ENCODE peak calls at places on chromosomes 7 and 10, in five cellular contexts. G is tibial nerve, O is AG04450, K is uterus, C is foreskin fibroblast. R is an unnamed sample.

GRCh38 chr10:35387768-35388167 is 51.5 kb downstream of the CCNY start:
- DNase-seq in K (no peak), C (peak; percentile 65), O (peak; percentile 44), G (no peak), R (no peak)

GRCh38 chr7:67484244-67484751 is 487.7 kb downstream of the TYW1 start:
- DNase-seq in K (peak; percentile 39), O (peak; percentile 15), C (peak; percentile 65), G (peak; percentile 23), R (no peak)

GRCh38 chr10:45154481-45154880 is 153.8 kb downstream of the ZNF22 start:
- DNase-seq in K (no peak), O (no peak), C (peak; percentile 41), G (no peak), R (no peak)

GRCh38 chr7:139118234-139118802 is 8.8 kb upstream of the ZC3HAV1 start:
- DNase-seq in O (no peak), C (peak; percentile 64), K (no peak), G (no peak), R (no peak)

GRCh38 chr10:48614481-48615383 is 9.9 kb upstream of the ARHGAP22 start:
- DNase-seq in O (no peak), G (no peak), C (peak; percentile 79), K (no peak), R (no peak)

GRCh38 chr7:74401137-74401859 is 52.4 kb upstream of the GTF2IRD1 start:
- DNase-seq in C (peak; percentile 76), G (peak; percentile 61), O (no peak), K (peak; percentile 74), R (no peak)

GRCh38 chr10:132115736-132116135 is 50.0 kb downstream of the JAKMIP3 start:
- DNase-seq in K (no peak), O (no peak), G (no peak), C (peak; percentile 33), R (no peak)

GRCh38 chr10:35211390-35211789 is 84.7 kb downstream of the CREM start:
- DNase-seq in G (no peak), O (no peak), C (no peak), K (no peak), R (no peak)

GRCh38 chr10:5840314-5841307 is 27.4 kb upstream of the GDI2 start:
- DNase-seq in K (no peak), C (no peak), O (no peak), G (peak; percentile 50), R (no peak)
- H3K4me3 ChIP-seq in K (no peak overlapping the region), C (no peak overlapping the region), O (no peak overlapping the region), G (peak overlapping the region; percentile 14), R (peak overlapping the region; percentile 33)

GRCh38 chr7:64307254-64308018 is 6.3 kb upstream of the ZNF736 start:
- DNase-seq in O (peak; percentile 18), C (peak; percentile 94), K (peak; percentile 87), G (peak; percentile 80), R (peak; percentile 83)
- H3K4me3 ChIP-seq in O (peak overlapping the region; percentile 73), C (peak overlapping the region; percentile 49), K (peak overlapping the region; percentile 51), G (peak overlapping the region; percentile 47), R (peak overlapping the region; percentile 76)

GRCh38 chr7:100574362-100575205 is 884 bp upstream of the SAP25 start:
- DNase-seq in G (no peak), O (no peak), C (no peak), K (no peak), R (no peak)
- H3K4me3 ChIP-seq in G (no peak overlapping the region), O (no peak overlapping the region), C (no peak overlapping the region), K (no peak overlapping the region), R (no peak overlapping the region)

GRCh38 chr7:95595825-95596182 is 512 bp downstream of the PDK4 start:
- DNase-seq in G (no peak), C (peak; percentile 16), O (no peak), K (peak; percentile 25), R (no peak)
- H3K4me3 ChIP-seq in G (peak overlapping the region; percentile 77), C (peak overlapping the region; percentile 47), O (peak overlapping the region; percentile 58), K (peak overlapping the region; percentile 84), R (peak overlapping the region; percentile 90)

GRCh38 chr10:126770809-126771208 is 100.3 kb upstream of the C10orf90 start:
- DNase-seq in K (no peak), O (no peak), C (no peak), G (no peak), R (no peak)
- H3K4me3 ChIP-seq in K (no peak overlapping the region), O (no peak overlapping the region), C (no peak overlapping the region), G (no peak overlapping the region), R (no peak overlapping the region)

R was measured in thoracic aorta.